ENCODE peak calls at places on chromosomes 16 and 17, in seven cellular contexts. A is tibial nerve; D is CD8-positive, alpha-beta memory T cell; S is transverse colon; C is kidney; Z is heart right ventricle; E is H1. N is an unnamed sample.

GRCh38 chr17:1177099-1177996 is 2.4 kb downstream of the ABR start:
- DNase-seq in A (no peak), D (no peak), S (no peak), C (no peak), Z (no peak), E (no peak), N (no peak)

GRCh38 chr16:66240996-66241395 is 125.5 kb upstream of the CDH5 start:
- DNase-seq in A (no peak), D (no peak), S (no peak), C (no peak), Z (no peak), E (no peak), N (no peak)

GRCh38 chr17:72416054-72416691 is 295.4 kb downstream of the SOX9 start:
- DNase-seq in A (no peak), D (no peak), S (no peak), C (no peak), Z (no peak), E (no peak), N (peak; percentile 71)

GRCh38 chr17:38454528-38454927 is 26.3 kb downstream of the ARHGAP23 start:
- DNase-seq in A (peak; percentile 64), D (no peak), S (peak; percentile 55), C (peak; percentile 91), Z (peak; percentile 85), E (no peak), N (peak; percentile 71)

GRCh38 chr16:66065869-66066403 is 300.6 kb upstream of the CDH5 start:
- DNase-seq in A (no peak), D (no peak), S (no peak), C (no peak), Z (no peak), E (no peak), N (no peak)

GRCh38 chr16:3459401-3460090 is 16.1 kb downstream of the NAA60 start:
- DNase-seq in A (no peak), D (no peak), S (no peak), C (no peak), Z (no peak), E (no peak), N (no peak)

GRCh38 chr17:66002807-66003206 is 189.1 kb downstream of the CEP112 start:
- DNase-seq in A (no peak), D (no peak), S (no peak), C (no peak), Z (no peak), E (no peak), N (no peak)

GRCh38 chr17:45241315-45242011 is 19.8 kb downstream of the FMNL1 start:
- DNase-seq in A (no peak), D (no peak), S (no peak), C (no peak), Z (no peak), E (no peak), N (no peak)

GRCh38 chr16:26787924-26788323 is 278.8 kb upstream of the C16orf82 start:
- DNase-seq in A (no peak), D (no peak), S (no peak), C (no peak), Z (no peak), E (no peak), N (no peak)

GRCh38 chr16:88719933-88720296 is 13.6 kb downstream of the CTU2 start:
- DNase-seq in A (no peak), D (no peak), S (no peak), C (no peak), Z (no peak), E (no peak), N (no peak)

GRCh38 chr16:12062343-12063003 is 85.9 kb downstream of the SNX29 start:
- DNase-seq in A (peak; percentile 68), D (no peak), S (peak; percentile 65), C (peak; percentile 93), Z (peak; percentile 65), E (no peak), N (no peak)

GRCh38 chr16:70372921-70373550 is 26.3 kb downstream of the DDX19A start:
- DNase-seq in A (no peak), D (no peak), S (no peak), C (no peak), Z (no peak), E (no peak), N (no peak)

GRCh38 chr16:66258916-66259845 is 107.3 kb upstream of the CDH5 start:
- DNase-seq in A (no peak), D (no peak), S (no peak), C (peak; percentile 31), Z (no peak), E (no peak), N (no peak)

GRCh38 chr16:86499889-86500707 is 10.2 kb upstream of the FOXF1 start:
- DNase-seq in A (no peak), D (no peak), S (no peak), C (no peak), Z (no peak), E (no peak), N (no peak)

GRCh38 chr16:30894540-30895368 is 877 bp upstream of the BCL7C start:
- DNase-seq in A (no peak), D (no peak), S (no peak), C (no peak), Z (no peak), E (no peak), N (no peak)

GRCh38 chr17:47239663-47240374 is 13.8 kb upstream of the ITGB3 start:
- DNase-seq in A (peak; percentile 77), D (no peak), S (peak; percentile 60), C (peak; percentile 90), Z (peak; percentile 52), E (no peak), N (peak; percentile 83)

GRCh38 chr16:28098959-28099945 is 35.7 kb upstream of the GSG1L start:
- DNase-seq in A (no peak), D (no peak), S (no peak), C (peak; percentile 47), Z (no peak), E (no peak), N (no peak)

GRCh38 chr17:64084086-64084939 is 45.6 kb downstream of the ERN1 start:
- DNase-seq in A (no peak), D (no peak), S (peak; percentile 46), C (no peak), Z (no peak), E (no peak), N (no peak)

GRCh38 chr17:21351366-21352065 is 24.6 kb upstream of the KCNJ12 start:
- DNase-seq in A (no peak), D (no peak), S (peak; percentile 2), C (peak; percentile 61), Z (no peak), E (no peak), N (no peak)

GRCh38 chr16:12426122-12426521 is 377.6 kb downstream of the CPPED1 start:
- DNase-seq in A (no peak), D (no peak), S (no peak), C (no peak), Z (no peak), E (no peak), N (no peak)

GRCh38 chr16:13938480-13938879 is 18.5 kb downstream of the ERCC4 start:
- DNase-seq in A (no peak), D (no peak), S (no peak), C (no peak), Z (no peak), E (no peak), N (no peak)

DNA sequence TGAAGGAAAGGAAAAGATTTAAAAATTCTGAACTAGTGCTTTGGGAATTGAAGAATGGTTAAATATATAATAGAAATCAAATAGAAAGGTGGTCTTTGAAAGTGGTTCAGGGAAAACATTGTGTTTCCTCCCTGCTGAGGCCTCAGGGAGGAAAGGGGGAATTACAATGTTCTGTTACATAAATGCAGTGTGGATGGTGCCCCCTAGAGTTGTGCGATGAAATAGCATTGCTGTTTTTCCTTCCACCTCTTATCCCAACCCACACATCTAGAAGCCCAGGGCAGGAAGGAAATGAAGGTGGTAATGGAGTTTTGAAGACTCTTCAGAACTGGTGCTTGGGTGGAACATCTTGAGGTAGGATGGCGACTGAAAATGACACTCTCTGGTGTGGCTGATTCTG is 6.4 kb upstream of the TOX3 start:
- DNase-seq in A (no peak), D (no peak), S (no peak), C (no peak), Z (no peak), E (no peak), N (no peak)
- H3K9me3 ChIP-seq in A (no peaks in the 10 kb centered on the region), D (no peaks in the 10 kb centered on the region), S (no peaks in the 10 kb centered on the region), C (no peaks in the 10 kb centered on the region), Z (no peaks in the 10 kb centered on the region), E (peaks cover 4% of the 10 kb centered on the region), N (no peaks in the 10 kb centered on the region)

GRCh38 chr17:79452706-79453105 is 158.1 kb downstream of the RBFOX3 start:
- DNase-seq in A (no peak), D (no peak), S (no peak), C (no peak), Z (no peak), E (no peak), N (no peak)
- H3K4me1 ChIP-seq in A (no peaks in the 10 kb centered on the region), D (no peaks in the 10 kb centered on the region), S (no peaks in the 10 kb centered on the region), C (no peaks in the 10 kb centered on the region), Z (no peaks in the 10 kb centered on the region), E (no peaks in the 10 kb centered on the region), N (no peaks in the 10 kb centered on the region)

GRCh38 chr17:77706938-77707337 is 251.6 kb upstream of the TNRC6C start:
- DNase-seq in A (no peak), D (no peak), S (no peak), C (no peak), Z (no peak), E (no peak), N (no peak)

GRCh38 chr17:77707546-77707945 is 251.0 kb upstream of the TNRC6C start:
- DNase-seq in A (no peak), D (no peak), S (no peak), C (no peak), Z (no peak), E (no peak), N (no peak)

GRCh38 chr17:77701996-77702395 is 256.5 kb upstream of the TNRC6C start:
- DNase-seq in A (no peak), D (no peak), S (no peak), C (no peak), Z (no peak), E (no peak), N (no peak)

GRCh38 chr17:77708049-77708448 is 250.5 kb upstream of the TNRC6C start:
- DNase-seq in A (no peak), D (no peak), S (no peak), C (no peak), Z (no peak), E (no peak), N (no peak)

DNA sequence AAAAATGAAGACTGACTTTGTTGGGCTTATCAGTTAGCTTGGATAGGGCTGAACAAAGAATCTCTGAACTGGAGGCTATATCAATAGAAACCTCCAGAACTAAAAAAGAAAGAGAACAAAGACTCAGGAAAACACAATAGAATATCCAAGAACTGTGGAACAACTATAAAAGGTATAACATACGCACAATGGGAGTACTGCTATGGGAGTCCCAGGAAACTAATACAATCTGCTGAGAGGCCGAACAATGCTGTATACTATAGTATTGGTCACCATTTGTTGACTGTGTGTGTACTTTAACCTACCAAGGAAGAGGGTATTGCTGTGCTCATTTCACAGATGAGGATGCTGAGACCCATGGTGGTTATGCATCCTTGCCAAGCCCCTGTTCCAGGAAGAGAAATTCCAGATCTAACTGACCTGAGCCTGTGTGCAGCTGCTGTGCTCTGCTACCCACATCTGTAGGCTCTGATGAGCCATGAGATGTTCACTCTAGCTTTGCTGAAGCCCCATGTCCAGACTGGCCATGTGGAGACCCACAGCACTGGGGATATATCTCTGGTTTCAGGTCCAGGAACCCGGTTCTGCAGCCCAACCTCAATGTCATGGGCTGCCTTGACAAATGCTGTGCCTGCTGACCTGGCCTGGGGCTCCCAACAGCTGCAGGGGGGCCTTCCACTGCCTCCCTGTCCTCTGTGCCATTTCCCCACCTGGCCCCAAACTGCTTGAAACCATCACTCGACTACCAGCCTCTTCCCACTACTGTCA is 254.3 kb upstream of the TNRC6C start:
- DNase-seq in A (no peak), D (no peak), S (no peak), C (no peak), Z (no peak), E (no peak), N (no peak)
- H3K9me3 ChIP-seq in A (peaks cover 14% of the 10 kb centered on the region), D (peaks cover 4% of the 10 kb centered on the region), S (peaks cover 9% of the 10 kb centered on the region), C (peaks cover 20% of the 10 kb centered on the region), Z (no peaks in the 10 kb centered on the region), E (peaks cover 36% of the 10 kb centered on the region), N (peaks cover 2% of the 10 kb centered on the region)

GRCh38 chr17:28892024-28892423 is 5.5 kb downstream of the FLOT2 start:
- DNase-seq in A (no peak), D (no peak), S (no peak), C (no peak), Z (no peak), E (no peak), N (no peak)
- H3K4me1 ChIP-seq in A (peaks cover 48% of the 10 kb centered on the region), D (peaks cover 56% of the 10 kb centered on the region), S (peaks cover 35% of the 10 kb centered on the region), C (peaks cover 25% of the 10 kb centered on the region), Z (peaks cover 53% of the 10 kb centered on the region), E (peaks cover 11% of the 10 kb centered on the region), N (no peaks in the 10 kb centered on the region)

N was measured in BE2C.